ENCODE peak calls at places on chromosome 11, in four cellular contexts. H is K562, F is H1, I is HepG2. G is an unnamed sample.

GRCh38 chr11:30960387-30960992 is 374.3 kb upstream of the MPPED2 start:
- DNase-seq in H (no peak), F (no peak), I (peak), G (peak)

GRCh38 chr11:2219318-2220017 is 47.9 kb upstream of the TH start:
- DNase-seq in F (no peak), I (no peak), H (no peak), G (no peak)

GRCh38 chr11:69894126-69895047 is 75.2 kb upstream of the FGF3 start:
- DNase-seq in F (no peak), I (no peak), H (no peak), G (no peak)

GRCh38 chr11:111729441-111729840 is 36.7 kb downstream of the PPP2R1B start:
- DNase-seq in H (no peak), F (no peak), I (no peak), G (peak)

GRCh38 chr11:2533642-2534115 is 88.9 kb downstream of the KCNQ1 start:
- DNase-seq in F (peak), I (peak), H (peak), G (peak)

GRCh38 chr11:43735931-43736330 is 55.4 kb downstream of the HSD17B12 start:
- DNase-seq in F (no peak), H (no peak), I (no peak), G (no peak)

GRCh38 chr11:125057370-125058060 is 5.6 kb upstream of the SLC37A2 start:
- DNase-seq in F (no peak), I (no peak), H (no peak), G (no peak)

GRCh38 chr11:23502821-23503220 is 642.5 kb upstream of the CCDC179 start:
- DNase-seq in F (no peak), H (no peak), I (no peak), G (no peak)

GRCh38 chr11:65489061-65489705 is 9.7 kb upstream of the MALAT1 start:
- DNase-seq in F (no peak), I (peak), H (peak), G (peak)

GRCh38 chr11:1559103-1559951 is 12.7 kb downstream of the DUSP8 start:
- DNase-seq in I (no peak), H (no peak), F (no peak), G (no peak)

DNA sequence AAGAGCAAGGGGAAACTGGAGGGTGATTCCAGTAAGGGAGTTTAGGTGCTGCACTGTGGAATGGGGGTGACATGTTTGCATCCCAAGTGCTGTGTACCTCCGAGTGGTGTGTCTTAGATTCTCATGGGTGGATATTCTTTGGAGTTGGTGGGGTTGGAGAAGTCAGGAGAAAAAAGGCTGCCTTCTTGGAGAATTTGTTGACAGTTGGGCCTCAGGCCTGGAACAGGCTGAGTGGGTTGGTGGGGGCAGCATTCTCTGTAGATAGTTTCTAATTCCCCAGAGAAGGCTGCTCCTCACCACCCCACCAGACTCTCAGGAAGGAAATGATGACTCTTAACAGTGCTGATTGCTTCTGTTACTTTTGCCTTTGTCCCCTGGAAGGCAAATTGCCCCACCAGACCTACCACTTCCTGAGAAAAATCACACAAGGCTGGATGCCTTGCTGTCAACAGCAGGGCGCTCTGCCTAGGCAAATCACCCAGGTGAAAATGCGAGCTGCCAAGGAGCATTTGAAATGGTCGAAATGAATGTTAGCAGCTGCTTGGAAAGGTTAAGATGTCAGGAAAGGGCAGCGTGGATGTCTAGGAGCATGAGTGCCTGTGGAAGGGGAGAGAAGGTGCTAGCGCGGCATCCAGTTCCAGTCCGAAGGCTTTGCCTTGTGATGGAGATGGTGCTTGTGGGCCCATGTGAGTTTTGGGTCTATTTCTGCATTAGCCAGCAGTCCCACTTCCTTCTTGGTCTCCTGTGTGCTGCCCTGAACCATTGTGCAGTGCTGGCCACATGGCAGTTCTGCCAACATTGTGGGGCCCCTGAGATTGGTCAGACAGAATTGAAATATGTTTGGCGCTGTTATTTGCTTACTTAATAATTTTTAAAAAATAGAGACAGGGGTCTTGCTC is 29.7 kb upstream of the SORL1-AS1 start:
- DNase-seq in F (no peak), H (no peak), I (no peak), G (peak)
- TF ChIP-seq JUN in F (no peak), H (no peak), I (no peak), G (peak)

GRCh38 chr11:118661425-118662301 is 17.8 kb downstream of the TREH start:
- DNase-seq in I (no peak), F (no peak), H (no peak), G (no peak)

GRCh38 chr11:118660646-118661424 is 18.6 kb downstream of the TREH start:
- DNase-seq in I (peak), F (no peak), H (no peak), G (no peak)

GRCh38 chr11:118659314-118659939 is 20.0 kb downstream of the TREH start:
- DNase-seq in I (peak), H (peak), F (peak), G (peak)

GRCh38 chr11:118658372-118659313 is 20.8 kb downstream of the TREH start:
- DNase-seq in F (no peak), I (no peak), H (peak), G (peak)

GRCh38 chr11:118659956-118660645 is 19.3 kb downstream of the TREH start:
- DNase-seq in H (no peak), I (no peak), F (no peak), G (no peak)
- H2AFZ ChIP-seq in H (no peak), I (no peak), F (no peak), G (no peak)

GRCh38 chr11:107078375-107078774 is 60.1 kb upstream of the GUCY1A2 start:
- DNase-seq in I (no peak), H (no peak), F (no peak), G (no peak)
- TF ChIP-seq JUN in I (no peak), H (no peak), F (no peak), G (no peak)

GRCh38 chr11:73271936-73272679 is at the start of gene P2RY6:
- DNase-seq in F (no peak), I (peak), H (no peak), G (no peak)
- H2AFZ ChIP-seq in F (peak), I (no peak), H (peak), G (no peak)

GRCh38 chr11:33015621-33016551 is at the start of gene DEPDC7:
- DNase-seq in I (peak), H (peak), F (peak), G (peak)
- TF ChIP-seq JUN in I (no peak), H (peak), F (no peak), G (no peak)

DNA sequence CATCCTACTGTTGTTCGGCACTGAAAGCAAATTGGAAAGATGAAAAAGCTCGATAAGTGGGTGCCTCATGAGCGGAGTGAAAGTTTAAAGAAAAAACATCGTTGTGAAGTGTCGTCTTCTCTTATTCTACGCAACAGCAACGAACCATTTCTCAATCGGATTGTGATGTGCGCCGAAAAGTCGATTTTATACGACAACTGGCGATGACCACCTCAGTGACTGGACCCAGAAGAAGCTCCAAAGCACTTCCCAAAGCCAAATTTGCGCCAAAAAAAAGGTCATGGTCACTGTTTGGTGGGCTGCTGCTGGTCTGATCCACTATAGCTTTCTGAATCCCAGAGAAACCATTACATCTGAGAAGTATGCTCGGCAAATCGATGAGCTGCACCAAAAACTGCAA is 58.4 kb upstream of the FBXO3 start:
- DNase-seq in F (no peak), H (no peak), I (no peak), G (no peak)
- H2AFZ ChIP-seq in F (no peak), H (peak), I (no peak), G (no peak)

GRCh38 chr11:72683782-72684200 is 9.6 kb upstream of the PDE2A start:
- DNase-seq in H (peak), I (peak), F (no peak), G (peak)
- TF ChIP-seq JUN in H (no peak), I (no peak), F (no peak), G (no peak)